ENCODE peak calls at places on chromosome 9, in four cellular contexts. I is RWPE2, L is sigmoid colon, V is pancreas. Z is an unnamed sample.

GRCh38 chr9:101229606-101230005 is 155.2 kb downstream of the BAAT start:
- DNase-seq in I (no peak), L (no peak), V (no peak), Z (no peak)

GRCh38 chr9:110526426-110526825 is 53.1 kb downstream of the SVEP1 start:
- DNase-seq in I (no peak), L (no peak), V (no peak), Z (no peak)

GRCh38 chr9:16245756-16246440 is 624.6 kb downstream of the BNC2 start:
- DNase-seq in I (no peak), L (no peak), V (no peak), Z (no peak)

GRCh38 chr9:107044872-107045271 is 181.9 kb downstream of the ZNF462 start:
- DNase-seq in I (no peak), L (no peak), V (no peak), Z (no peak)

GRCh38 chr9:14131353-14132088 is 182.4 kb downstream of the NFIB start:
- DNase-seq in I (no peak), L (no peak), V (peak), Z (no peak)

GRCh38 chr9:130193531-130194405 is 21.6 kb downstream of the NCS1 start:
- DNase-seq in I (no peak), L (no peak), V (no peak), Z (no peak)

GRCh38 chr9:91408475-91408874 is 15.2 kb downstream of the NFIL3 start:
- DNase-seq in I (no peak), L (no peak), V (no peak), Z (no peak)

GRCh38 chr9:100590481-100590880 is 12.6 kb downstream of the CAVIN4 start:
- DNase-seq in I (no peak), L (no peak), V (no peak), Z (no peak)

GRCh38 chr9:36401179-36401740 is 1.2 kb upstream of the RNF38 start:
- DNase-seq in I (no peak), L (no peak), V (no peak), Z (peak)

GRCh38 chr9:347667-348292 is 133.1 kb downstream of the DOCK8 start:
- DNase-seq in I (no peak), L (no peak), V (no peak), Z (no peak)

GRCh38 chr9:99105152-99106043 is 485 bp downstream of the TGFBR1 start:
- DNase-seq in I (peak), L (peak), V (peak), Z (peak)

GRCh38 chr9:131111186-131111853 is 14.1 kb upstream of the NUP214 start:
- DNase-seq in I (peak), L (no peak), V (no peak), Z (no peak)

DNA sequence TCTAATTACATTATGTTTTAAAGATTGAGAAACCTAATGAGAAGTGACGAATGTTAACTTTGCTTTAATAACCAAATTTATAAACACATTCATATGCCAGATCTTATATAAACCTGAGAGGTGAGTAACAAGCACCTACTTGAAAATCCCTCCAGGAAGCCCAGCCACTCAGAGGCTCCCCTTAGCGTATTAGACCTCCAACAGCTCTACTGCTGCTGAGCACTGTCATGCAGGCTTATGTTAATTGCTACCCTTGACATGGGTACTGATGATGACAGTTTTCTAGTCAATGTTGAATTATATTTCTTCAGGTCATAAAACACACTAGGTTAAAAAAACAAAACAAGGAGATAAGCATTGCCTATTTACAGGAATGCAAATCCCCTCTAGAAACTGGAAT is 161.2 kb downstream of the MPDZ start:
- DNase-seq in I (no peak), L (no peak), V (no peak), Z (no peak)
- TF ChIP-seq CTCF in I (no peak), L (no peak), V (no peak), Z (no peak)

GRCh38 chr9:2870340-2870739 is 26.4 kb upstream of the PUM3 start:
- DNase-seq in I (no peak), L (no peak), V (no peak), Z (no peak)

GRCh38 chr9:2874001-2874750 is 30.3 kb upstream of the PUM3 start:
- DNase-seq in I (no peak), L (no peak), V (no peak), Z (no peak)

GRCh38 chr9:2875218-2875977 is 31.5 kb upstream of the PUM3 start:
- DNase-seq in I (no peak), L (no peak), V (no peak), Z (no peak)

GRCh38 chr9:2872941-2873323 is 29.0 kb upstream of the PUM3 start:
- DNase-seq in I (no peak), L (no peak), V (no peak), Z (no peak)

DNA sequence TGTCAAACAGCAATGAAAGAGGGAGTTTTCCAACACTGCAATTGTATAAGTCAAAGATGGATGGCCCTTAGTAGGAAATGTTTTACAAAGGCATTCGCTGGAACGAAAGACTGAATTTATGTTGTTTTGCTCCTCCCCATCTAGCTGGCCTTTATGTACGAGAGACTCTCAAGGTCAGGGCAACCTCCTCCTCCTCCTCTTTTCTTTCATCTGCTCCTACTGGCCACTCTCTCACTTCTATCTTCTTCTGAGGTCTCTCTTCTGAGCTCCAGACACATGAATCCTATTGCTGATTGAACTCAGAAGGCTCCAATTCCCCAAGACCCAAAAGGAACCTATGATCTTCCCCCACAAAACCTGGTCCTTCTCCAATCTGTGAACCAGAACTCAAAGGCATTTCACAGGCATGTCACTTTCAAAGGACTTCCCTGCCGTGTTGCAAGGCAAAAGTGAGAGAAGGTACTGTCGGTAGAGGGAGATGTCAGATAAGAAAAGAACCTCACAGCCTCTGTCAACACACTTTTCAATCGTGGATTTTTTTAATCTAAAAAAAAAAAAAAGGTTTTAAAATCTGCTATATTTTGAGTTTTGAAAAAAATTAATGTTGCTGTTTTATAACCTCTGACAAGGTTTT is 28.5 kb upstream of the PUM3 start:
- DNase-seq in I (no peak), L (no peak), V (peak), Z (no peak)
- TF ChIP-seq CTCF in I (peak), L (no peak), V (no peak), Z (peak)

GRCh38 chr9:114664181-114664580 is 6.6 kb upstream of the TEX53 start:
- DNase-seq in I (no peak), L (no peak), V (no peak), Z (no peak)
- TF ChIP-seq CTCF in I (no peak), L (no peak), V (no peak), Z (no peak)

GRCh38 chr9:70228098-70228497 is 30.7 kb upstream of the SMC5 start:
- DNase-seq in I (no peak), L (no peak), V (no peak), Z (no peak)

GRCh38 chr9:70229026-70229425 is 29.8 kb upstream of the SMC5 start:
- DNase-seq in I (no peak), L (no peak), V (no peak), Z (no peak)

GRCh38 chr9:70232476-70232875 is 26.3 kb upstream of the SMC5 start:
- DNase-seq in I (no peak), L (no peak), V (no peak), Z (no peak)

DNA sequence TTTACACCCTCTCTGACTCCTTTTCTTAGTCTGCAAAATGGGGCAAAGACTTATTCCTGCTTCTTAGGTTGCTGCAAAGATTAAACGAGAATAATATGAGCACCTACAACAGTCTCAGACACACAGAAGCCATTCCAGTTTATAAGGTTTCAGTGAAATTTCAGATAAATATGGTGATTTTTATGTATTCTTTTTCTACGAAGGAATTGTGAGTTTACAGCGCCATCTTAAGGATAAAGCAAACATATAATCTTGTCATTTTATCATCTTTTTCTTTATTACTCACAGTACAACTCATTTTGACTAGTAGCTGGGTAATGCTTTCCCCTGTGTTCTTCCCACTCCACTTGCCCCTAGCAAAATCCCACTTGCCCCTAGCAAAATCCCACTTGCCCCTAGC is 29.2 kb upstream of the SMC5 start:
- DNase-seq in I (no peak), L (no peak), V (no peak), Z (no peak)
- TF ChIP-seq CTCF in I (peak), L (no peak), V (no peak), Z (no peak)

GRCh38 chr9:2955616-2956015 is 111.7 kb upstream of the PUM3 start:
- DNase-seq in I (no peak), L (no peak), V (no peak), Z (no peak)
- TF ChIP-seq CTCF in I (no peak), L (no peak), V (no peak), Z (no peak)

Z was measured in GM10248.